ENCODE peak calls at places on chromosomes 2 and 18, in four cellular contexts. U, D, X and B are unnamed samples.
A peak's percentile ranks its signal among the peaks of the same experiment; 100 is the strongest.

GRCh38 chr2:38178556-38179419 is 102.8 kb upstream of the CYP1B1 start:
- DNase-seq in D (no peak), X (no peak), U (peak; percentile 91), B (no peak)

GRCh38 chr18:24987271-24987932 is 364.6 kb downstream of the ZNF521 start:
- DNase-seq in D (no peak), X (no peak), U (peak; percentile 23), B (no peak)

GRCh38 chr2:167832840-167833239 is 414.6 kb downstream of the STK39 start:
- DNase-seq in X (no peak), D (no peak), U (no peak), B (no peak)

GRCh38 chr2:39409697-39410389 is 27.2 kb downstream of the MAP4K3 start:
- DNase-seq in D (no peak), U (peak; percentile 35), X (no peak), B (no peak)

GRCh38 chr2:53987336-53987921 is 16.6 kb upstream of the PSME4 start:
- DNase-seq in X (no peak), U (peak; percentile 88), D (no peak), B (no peak)

GRCh38 chr2:47276061-47276460 is 121.0 kb upstream of the STPG4 start:
- DNase-seq in X (no peak), U (no peak), D (no peak), B (no peak)

GRCh38 chr2:63888490-63889402 is 47.0 kb downstream of the UGP2 start:
- DNase-seq in U (peak; percentile 36), X (no peak), D (no peak), B (peak; percentile 41)

GRCh38 chr2:3604207-3604877 is 9.4 kb downstream of the COLEC11 start:
- DNase-seq in U (no peak), X (no peak), D (no peak), B (no peak)

GRCh38 chr2:121234791-121235190 is 50.2 kb downstream of the TFCP2L1 start:
- DNase-seq in D (no peak), X (no peak), U (no peak), B (no peak)

GRCh38 chr18:26621161-26622026 is 73.0 kb upstream of the KCTD1 start:
- DNase-seq in D (no peak), X (no peak), U (no peak), B (peak; percentile 59)

GRCh38 chr2:239939736-239940483 is 85.2 kb downstream of the NDUFA10 start:
- DNase-seq in X (peak; percentile 22), U (no peak), D (no peak), B (peak; percentile 15)

GRCh38 chr2:220556658-220557057 is 929.2 kb downstream of the SLC4A3 start:
- DNase-seq in U (peak; percentile 88), X (no peak), D (no peak), B (no peak)

GRCh38 chr2:20145497-20146193 is 79.3 kb downstream of the SDC1 start:
- DNase-seq in D (no peak), X (no peak), U (no peak), B (peak; percentile 42)

GRCh38 chr2:108548221-108549003 is 14.1 kb downstream of the LIMS1 start:
- DNase-seq in U (peak; percentile 85), D (no peak), X (no peak), B (no peak)

GRCh38 chr18:48885266-48885950 is 65.4 kb downstream of the SMAD7 start:
- DNase-seq in U (no peak), D (no peak), X (no peak), B (no peak)

GRCh38 chr2:201126308-201127127 is 10.6 kb downstream of the CFLAR start:
- DNase-seq in X (no peak), D (no peak), U (peak; percentile 65), B (no peak)

GRCh38 chr2:48527211-48527880 is 2.6 kb upstream of the STON1 start:
- DNase-seq in X (no peak), D (no peak), U (peak; percentile 59), B (no peak)

GRCh38 chr2:207163053-207163814 is 2.5 kb downstream of the KLF7 start:
- DNase-seq in U (peak; percentile 96), X (no peak), D (no peak), B (peak; percentile 45)

GRCh38 chr2:113178069-113178468 is 4.3 kb downstream of the PSD4 start:
- DNase-seq in U (no peak), D (no peak), X (no peak), B (no peak)

GRCh38 chr2:45652090-45653050 is 895 bp downstream of the PRKCE start:
- DNase-seq in U (peak; percentile 49), D (no peak), X (peak; percentile 68), B (peak; percentile 36)

GRCh38 chr2:23487735-23488492 is 102.9 kb downstream of the KLHL29 start:
- DNase-seq in D (no peak), U (peak; percentile 88), X (no peak), B (no peak)

GRCh38 chr18:37546023-37546537 is 19.5 kb downstream of the CELF4 start:
- DNase-seq in U (no peak), X (no peak), D (no peak), B (no peak)

GRCh38 chr2:199442173-199442572 is 15.6 kb downstream of the SATB2 start:
- DNase-seq in D (no peak), U (no peak), X (no peak), B (no peak)

GRCh38 chr2:237474511-237474911 is 12.5 kb upstream of the MLPH start:
- DNase-seq in U (no peak), X (peak; percentile 63), D (no peak), B (no peak)

GRCh38 chr2:150425121-150425559 is 62.3 kb downstream of the RND3 start:
- DNase-seq in X (no peak), U (peak; percentile 54), D (no peak), B (no peak)

GRCh38 chr18:45521777-45522176 is 93.5 kb upstream of the SLC14A2 start:
- DNase-seq in X (no peak), D (no peak), U (peak; percentile 75), B (no peak)

GRCh38 chr2:29009711-29010677 is 28.9 kb downstream of the TOGARAM2 start:
- DNase-seq in D (no peak), X (no peak), U (no peak), B (no peak)
- H3K4me1 ChIP-seq in D (peaks cover 22% of the 10 kb centered on the region), X (peaks cover 4% of the 10 kb centered on the region), U (no peaks in the 10 kb centered on the region), B (peaks cover 48% of the 10 kb centered on the region)

GRCh38 chr2:171433763-171434670 is at the start of the genes DCAF17 and METTL8:
- DNase-seq in U (peak; percentile 95), X (peak; percentile 97), D (peak; percentile 69), B (peak; percentile 96)
- TF ChIP-seq CTCF in U (peak; percentile 28), X (peak; percentile 30), D (no peak), B (no peak)

GRCh38 chr2:43192039-43192438 is 34.4 kb downstream of the ZFP36L2 start:
- DNase-seq in D (no peak), X (no peak), U (no peak), B (no peak)
- H3K4me1 ChIP-seq in D (peaks cover 2% of the 10 kb centered on the region), X (peaks cover 58% of the 10 kb centered on the region), U (no peaks in the 10 kb centered on the region), B (peaks cover 30% of the 10 kb centered on the region)

GRCh38 chr18:4016391-4017049 is 438.6 kb downstream of the DLGAP1 start:
- DNase-seq in U (peak; percentile 19), D (no peak), X (no peak), B (no peak)

GRCh38 chr18:4020026-4020425 is 435.1 kb downstream of the DLGAP1 start:
- DNase-seq in D (no peak), X (no peak), U (no peak), B (no peak)

GRCh38 chr18:4017479-4017878 is 437.6 kb downstream of the DLGAP1 start:
- DNase-seq in U (no peak), D (no peak), X (no peak), B (no peak)
- TF ChIP-seq CTCF in U (peak; percentile 37), D (no peak), X (no peak), B (no peak)

GRCh38 chr2:50752228-50752627 is 279.7 kb downstream of the NRXN1 start:
- DNase-seq in X (no peak), U (peak; percentile 61), D (no peak), B (no peak)
- H3K4me1 ChIP-seq in X (no peaks in the 10 kb centered on the region), U (no peaks in the 10 kb centered on the region), D (no peaks in the 10 kb centered on the region), B (no peaks in the 10 kb centered on the region)

DNA sequence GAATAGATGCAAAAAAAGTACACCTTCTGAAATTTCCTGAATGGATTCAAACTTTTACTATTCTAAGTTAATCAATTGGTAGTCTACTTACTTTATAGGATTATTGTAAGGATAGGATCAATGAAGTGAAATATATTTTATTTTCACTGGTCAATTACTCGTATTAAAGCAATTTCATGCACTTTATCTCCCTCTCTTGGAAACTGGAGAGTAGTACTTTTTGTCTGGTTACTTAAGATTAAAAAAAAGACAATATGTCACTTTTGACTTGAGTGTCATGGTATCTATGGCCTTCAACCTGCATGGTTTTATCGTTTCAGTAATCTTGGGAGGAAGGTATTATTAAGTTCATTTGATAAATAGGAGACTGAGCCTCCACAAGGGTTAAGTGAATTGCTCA is 1.0 kb upstream of the KYNU start:
- DNase-seq in U (no peak), D (no peak), X (no peak), B (no peak)
- TF ChIP-seq CTCF in U (no peak), D (no peak), X (no peak), B (no peak)

DNA sequence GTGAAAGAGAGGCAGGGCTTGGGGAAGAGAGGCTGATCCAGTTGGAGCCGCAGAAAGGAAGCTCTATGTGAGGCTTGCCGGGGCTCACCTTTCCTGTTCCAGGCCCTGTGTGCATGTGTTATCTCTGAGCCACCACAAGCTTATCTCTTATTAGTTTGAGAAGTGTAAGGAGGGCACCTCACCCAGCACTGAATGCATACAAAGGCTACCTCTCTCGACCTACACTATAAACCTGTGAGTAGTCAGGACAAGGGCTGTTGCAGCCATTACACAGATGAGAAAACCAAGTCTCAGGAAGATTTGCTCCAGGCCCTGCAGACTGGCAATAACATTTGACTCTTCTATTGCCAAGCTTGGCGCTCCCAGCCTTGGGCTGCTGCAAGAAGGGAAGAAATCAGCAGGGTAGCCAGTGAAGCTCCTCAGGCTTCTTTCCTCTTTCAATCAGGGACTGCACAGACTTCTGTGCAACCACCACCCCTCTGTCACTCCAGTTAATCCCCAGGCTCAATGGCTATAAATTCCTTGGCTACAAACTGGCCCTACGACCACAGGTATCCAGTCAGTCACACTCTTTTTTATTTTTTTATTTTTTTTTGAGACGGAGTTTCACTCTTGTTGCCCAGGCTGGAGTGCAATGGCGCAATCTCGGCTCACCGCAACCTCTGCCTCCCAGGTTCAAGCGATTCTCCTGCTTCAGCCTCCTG is 73.8 kb downstream of the CLHC1 start:
- DNase-seq in X (no peak), D (no peak), U (no peak), B (peak; percentile 69)
- H3K4me1 ChIP-seq in X (peaks cover 47% of the 10 kb centered on the region), D (peaks cover 74% of the 10 kb centered on the region), U (peaks cover 43% of the 10 kb centered on the region), B (peaks cover 94% of the 10 kb centered on the region)

DNA sequence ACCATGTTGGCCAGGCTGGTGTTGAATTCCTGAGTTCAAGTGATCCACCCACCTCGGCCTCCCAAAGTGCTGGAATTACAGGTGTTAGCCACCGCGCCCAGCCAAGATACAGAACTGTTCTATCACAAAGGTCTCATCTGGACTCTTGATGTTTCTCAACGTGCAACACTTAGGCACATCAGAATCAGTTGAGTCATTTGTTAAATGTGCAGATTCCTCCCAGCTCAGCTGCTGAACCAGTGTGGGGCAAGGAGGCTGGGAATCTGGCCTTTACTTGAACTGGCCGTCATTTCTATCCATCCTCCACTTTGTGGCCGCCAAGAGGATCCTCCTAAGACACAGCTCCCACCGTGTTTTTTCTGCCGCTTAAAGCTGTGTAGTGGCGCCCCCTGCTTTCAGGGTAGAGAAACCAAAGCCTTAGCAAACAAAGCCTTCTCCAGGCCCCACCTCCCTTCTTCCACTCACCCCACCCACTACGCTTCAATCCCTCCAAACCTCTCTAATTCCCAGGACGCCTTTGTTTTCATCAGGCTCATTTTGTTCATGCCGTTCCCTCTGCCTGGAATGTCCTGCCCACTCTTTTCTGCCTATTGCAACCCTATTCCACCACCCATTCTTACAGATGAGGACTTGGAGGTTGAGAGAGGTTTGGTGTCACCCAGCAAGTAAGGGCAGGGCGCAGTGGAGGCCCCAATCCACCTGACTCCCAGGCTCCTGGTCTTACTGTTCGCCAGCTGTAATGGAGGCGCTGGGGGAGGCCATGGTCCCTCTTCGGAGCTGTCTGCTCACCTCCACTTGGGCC is 776 bp upstream of the SPEG start:
- DNase-seq in U (peak; percentile 67), D (no peak), X (no peak), B (no peak)
- TF ChIP-seq CTCF in U (peak; percentile 57), D (peak; percentile 48), X (no peak), B (peak; percentile 36)